ENCODE peak calls at places on chromosome 14, in eight cellular contexts. L is MM.1S; F is NCI-H1436 treated with DMSO at 0.1 percent for 48 hours; G is GM04503; O is effector memory CD4-positive, alpha-beta T cell; V is AG04450; A is immature natural killer cell; C is CD4-positive, alpha-beta T cell. W is an unnamed sample.

GRCh38 chr14:21092147-21093011 is 6.1 kb downstream of the ZNF219 start:
- DNase-seq in L (peak), F (no peak), G (no peak), O (peak), V (no peak), A (peak), C (peak), W (peak)

GRCh38 chr14:36988568-36988967 is 183.8 kb downstream of the SLC25A21 start:
- DNase-seq in L (no peak), F (no peak), G (no peak), O (no peak), V (no peak), A (no peak), C (no peak), W (no peak)

GRCh38 chr14:39006721-39007410 is 96.2 kb downstream of the SEC23A start:
- DNase-seq in L (no peak), F (no peak), G (no peak), O (no peak), V (peak), A (no peak), C (no peak), W (no peak)

GRCh38 chr14:63896278-63896720 is 43.5 kb downstream of the SYNE2 start:
- DNase-seq in L (no peak), F (no peak), G (peak), O (no peak), V (no peak), A (no peak), C (no peak), W (peak)

GRCh38 chr14:87467578-87467977 is 525.4 kb downstream of the GALC start:
- DNase-seq in L (no peak), F (no peak), G (no peak), O (no peak), V (no peak), A (no peak), C (no peak), W (no peak)

GRCh38 chr14:61620130-61620946 is 75.0 kb upstream of the HIF1A start:
- DNase-seq in L (no peak), F (no peak), G (peak), O (no peak), V (peak), A (no peak), C (no peak), W (no peak)

GRCh38 chr14:49921401-49921800 is 28.5 kb downstream of the ARF6 start:
- DNase-seq in L (no peak), F (no peak), G (no peak), O (no peak), V (no peak), A (no peak), C (no peak), W (no peak)

GRCh38 chr14:54625158-54625557 is 58.2 kb downstream of the SAMD4A start:
- DNase-seq in L (no peak), F (no peak), G (no peak), O (no peak), V (peak), A (no peak), C (no peak), W (no peak)

GRCh38 chr14:67736771-67737170 is 35.1 kb downstream of the RDH12 start:
- DNase-seq in L (no peak), F (no peak), G (no peak), O (no peak), V (no peak), A (no peak), C (no peak), W (no peak)

GRCh38 chr14:33646692-33647260 is 304.1 kb downstream of the EGLN3 start:
- DNase-seq in L (no peak), F (no peak), G (peak), O (no peak), V (peak), A (no peak), C (no peak), W (no peak)